ENCODE peak calls at places on chromosome 22, in nine cellular contexts. R is CD8-positive, alpha-beta memory T cell; K is aorta; C is endodermal cell; N is pancreas; O is neuronal stem cell; D is psoas muscle; Q is small intestine; T is uterus. E is an unnamed sample. For H3K27me3, the result is how much of the 10 kb centered on the place peaks cover.

GRCh38 chr22:27386186-27386585 is 415.4 kb downstream of the MN1 start:
- DNase-seq in R (no peak), K (no peak), C (no peak), N (no peak), O (no peak), D (no peak), Q (no peak), T (no peak), E (no peak)

GRCh38 chr22:30212363-30212995 is 34.1 kb downstream of the LIF start:
- DNase-seq in R (no peak), K (peak), C (no peak), N (peak), O (no peak), D (peak), Q (peak), T (peak), E (peak)

GRCh38 chr22:31272522-31273446 is 19.5 kb downstream of the PIK3IP1 start:
- DNase-seq in R (peak), K (peak), C (peak), N (no peak), O (peak), D (no peak), Q (peak), T (peak), E (no peak)

GRCh38 chr22:20243545-20244249 is 24.4 kb downstream of the RTN4R start:
- DNase-seq in R (peak), K (peak), C (peak), N (no peak), O (no peak), D (peak), Q (peak), T (peak), E (peak)

GRCh38 chr22:28132466-28132865 is 213.4 kb upstream of the PITPNB start:
- DNase-seq in R (no peak), K (no peak), C (no peak), N (no peak), O (no peak), D (no peak), Q (no peak), T (no peak), E (no peak)

GRCh38 chr22:40400173-40400572 is 29.8 kb downstream of the SGSM3 start:
- DNase-seq in R (peak), K (peak), C (no peak), N (no peak), O (no peak), D (no peak), Q (no peak), T (no peak), E (peak)

GRCh38 chr22:20777420-20778177 is 3.7 kb downstream of the SERPIND1 start:
- DNase-seq in R (no peak), K (no peak), C (no peak), N (no peak), O (no peak), D (no peak), Q (peak), T (peak), E (no peak)

GRCh38 chr22:42475122-42475521 is 42.9 kb upstream of the NFAM1 start:
- DNase-seq in R (no peak), K (no peak), C (no peak), N (no peak), O (no peak), D (no peak), Q (no peak), T (no peak), E (no peak)

GRCh38 chr22:23478175-23478574 is 101.9 kb downstream of the IGLL1 start:
- DNase-seq in R (no peak), K (no peak), C (no peak), N (no peak), O (no peak), D (no peak), Q (no peak), T (no peak), E (no peak)

GRCh38 chr22:29216873-29217666 is 11.4 kb downstream of the EMID1 start:
- DNase-seq in R (no peak), K (no peak), C (no peak), N (peak), O (no peak), D (peak), Q (no peak), T (no peak), E (no peak)

GRCh38 chr22:39503590-39503989 is 1.5 kb downstream of the MIEF1 start:
- DNase-seq in R (no peak), K (no peak), C (no peak), N (no peak), O (no peak), D (no peak), Q (no peak), T (no peak), E (peak)

GRCh38 chr22:30822216-30823014 is 127.7 kb downstream of the OSBP2 start:
- DNase-seq in R (no peak), K (no peak), C (peak), N (no peak), O (no peak), D (no peak), Q (no peak), T (no peak), E (no peak)

GRCh38 chr22:17978027-17978426 is 46.3 kb downstream of the MICAL3 start:
- DNase-seq in R (no peak), K (no peak), C (no peak), N (no peak), O (no peak), D (no peak), Q (no peak), T (no peak), E (no peak)

GRCh38 chr22:17981497-17981896 is 42.9 kb downstream of the MICAL3 start:
- DNase-seq in R (no peak), K (no peak), C (no peak), N (no peak), O (no peak), D (no peak), Q (peak), T (no peak), E (no peak)

GRCh38 chr22:17980013-17980510 is 44.3 kb downstream of the MICAL3 start:
- DNase-seq in R (no peak), K (no peak), C (no peak), N (no peak), O (no peak), D (no peak), Q (no peak), T (no peak), E (no peak)

GRCh38 chr22:17982572-17983141 is 41.7 kb downstream of the MICAL3 start:
- DNase-seq in R (no peak), K (no peak), C (no peak), N (no peak), O (no peak), D (no peak), Q (peak), T (no peak), E (no peak)

DNA sequence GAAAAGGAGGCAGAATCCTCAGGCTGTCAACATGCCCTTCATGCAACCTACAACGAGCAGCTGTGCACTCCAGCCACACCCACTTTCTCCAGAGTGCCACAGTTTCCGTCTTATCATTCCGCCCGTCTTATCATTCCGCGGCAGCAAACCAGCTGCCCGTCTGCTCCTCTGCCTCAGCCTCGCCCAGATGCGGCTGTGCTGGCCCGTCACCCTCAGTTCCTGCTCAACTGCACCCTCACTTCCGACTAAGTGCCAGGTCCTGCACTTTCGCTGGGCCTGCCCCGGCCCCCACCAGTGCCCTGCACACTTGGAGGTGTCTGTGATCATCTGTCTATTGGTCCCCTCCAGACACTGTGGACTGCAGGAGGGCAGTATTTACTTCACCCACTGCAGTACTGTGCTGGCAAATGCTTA is 43.7 kb downstream of the MICAL3 start:
- DNase-seq in R (peak), K (no peak), C (no peak), N (no peak), O (no peak), D (peak), Q (peak), T (no peak), E (peak)
- H3K4me3 ChIP-seq in R (peak), K (no peak), C (no peak), N (no peak), O (no peak), D (peak), Q (no peak), T (no peak), E (peak)

GRCh38 chr22:36580846-36581245 is 51.9 kb upstream of the EIF3D start:
- DNase-seq in R (no peak), K (peak), C (peak), N (no peak), O (no peak), D (no peak), Q (no peak), T (no peak), E (no peak)
- H3K27me3 ChIP-seq in R (under half), K (under half), C (under half), N (under half), O (under half), D (under half), Q (under half), T (under half), E (under half)

GRCh38 chr22:46738642-46738960 is 549 bp upstream of the CERK start:
- DNase-seq in R (no peak), K (no peak), C (peak), N (no peak), O (no peak), D (no peak), Q (no peak), T (peak), E (no peak)
- H3K4me3 ChIP-seq in R (peak), K (peak), C (peak), N (peak), O (peak), D (peak), Q (peak), T (peak), E (peak)

DNA sequence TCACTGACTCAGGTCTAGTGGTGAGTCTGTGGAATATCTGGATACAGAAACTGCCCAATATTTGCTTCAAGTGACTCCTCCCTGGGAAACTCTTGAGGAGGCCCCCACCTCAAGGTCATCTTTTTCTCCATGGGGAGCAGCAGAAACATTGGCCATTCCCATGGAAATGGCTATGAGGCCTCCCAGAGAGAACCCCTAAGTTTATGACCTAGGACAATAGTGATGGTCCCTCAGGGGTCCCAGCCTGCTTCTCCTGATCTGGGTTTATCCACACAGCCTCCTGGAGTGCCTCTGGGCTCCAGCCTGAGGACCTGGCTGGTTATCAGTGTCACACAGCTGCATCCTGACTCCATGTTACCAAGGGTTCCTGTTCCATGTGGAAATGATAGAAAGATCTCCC is 131.2 kb downstream of the ZNF280B start:
- DNase-seq in R (no peak), K (no peak), C (no peak), N (no peak), O (no peak), D (no peak), Q (no peak), T (no peak), E (no peak)
- H3K27me3 ChIP-seq in R (under half), K (under half), C (half or more), N (under half), O (under half), D (under half), Q (under half), T (under half), E (under half)

GRCh38 chr22:49929553-49929979 is 11.1 kb downstream of the CRELD2 start:
- DNase-seq in R (peak), K (peak), C (peak), N (peak), O (peak), D (peak), Q (no peak), T (peak), E (peak)
- H3K4me3 ChIP-seq in R (no peak), K (no peak), C (no peak), N (no peak), O (no peak), D (no peak), Q (no peak), T (no peak), E (no peak)

GRCh38 chr22:46449116-46449691 is 88.2 kb downstream of the CELSR1 start:
- DNase-seq in R (no peak), K (no peak), C (no peak), N (no peak), O (no peak), D (no peak), Q (no peak), T (no peak), E (no peak)

GRCh38 chr22:46447906-46448669 is 89.3 kb downstream of the CELSR1 start:
- DNase-seq in R (no peak), K (no peak), C (peak), N (no peak), O (no peak), D (no peak), Q (no peak), T (no peak), E (peak)

GRCh38 chr22:46451741-46452140 is 85.7 kb downstream of the CELSR1 start:
- DNase-seq in R (no peak), K (no peak), C (no peak), N (no peak), O (no peak), D (no peak), Q (no peak), T (no peak), E (no peak)

GRCh38 chr22:46450931-46451660 is 86.3 kb downstream of the CELSR1 start:
- DNase-seq in R (no peak), K (no peak), C (no peak), N (no peak), O (no peak), D (no peak), Q (no peak), T (no peak), E (no peak)

DNA sequence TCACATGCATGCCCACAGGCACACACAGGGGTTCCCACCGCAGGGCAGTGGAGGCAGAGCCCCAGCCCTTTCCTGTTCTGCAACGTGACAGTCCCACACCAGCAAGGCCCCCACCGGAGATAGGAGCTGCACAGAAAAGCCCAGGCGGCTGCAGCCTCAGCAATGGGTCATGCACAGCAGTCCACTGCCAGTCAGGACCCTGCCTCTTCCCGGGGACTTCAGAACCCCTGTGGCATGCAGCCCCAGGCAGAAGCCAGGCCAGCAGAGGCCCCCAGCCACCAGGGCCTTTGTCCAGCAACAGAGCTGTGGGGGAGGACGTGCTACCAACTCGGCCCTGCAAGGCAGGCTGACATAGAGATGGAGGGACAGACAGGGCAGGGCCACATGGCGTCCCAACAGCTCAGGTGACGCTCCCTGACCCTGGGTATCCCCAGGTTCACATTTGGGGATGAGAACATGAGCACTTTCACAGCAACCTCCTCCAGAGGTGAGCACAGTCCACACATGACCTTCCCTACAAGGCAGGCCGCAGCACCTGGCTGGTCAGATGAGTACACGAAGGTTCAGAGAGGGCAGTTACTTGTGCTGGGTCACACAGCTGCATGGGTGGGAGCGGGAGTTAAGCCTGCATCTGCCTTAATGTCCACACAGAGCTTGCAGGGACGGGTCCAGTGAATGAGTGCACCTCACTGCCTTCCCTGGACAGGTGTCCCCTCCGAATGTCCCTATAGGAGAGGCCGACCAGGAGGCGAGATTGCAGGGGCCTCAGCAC is 87.3 kb downstream of the CELSR1 start:
- DNase-seq in R (no peak), K (no peak), C (peak), N (no peak), O (no peak), D (no peak), Q (no peak), T (no peak), E (no peak)
- H3K27me3 ChIP-seq in R (under half), K (under half), C (under half), N (under half), O (under half), D (under half), Q (under half), T (under half), E (under half)

DNA sequence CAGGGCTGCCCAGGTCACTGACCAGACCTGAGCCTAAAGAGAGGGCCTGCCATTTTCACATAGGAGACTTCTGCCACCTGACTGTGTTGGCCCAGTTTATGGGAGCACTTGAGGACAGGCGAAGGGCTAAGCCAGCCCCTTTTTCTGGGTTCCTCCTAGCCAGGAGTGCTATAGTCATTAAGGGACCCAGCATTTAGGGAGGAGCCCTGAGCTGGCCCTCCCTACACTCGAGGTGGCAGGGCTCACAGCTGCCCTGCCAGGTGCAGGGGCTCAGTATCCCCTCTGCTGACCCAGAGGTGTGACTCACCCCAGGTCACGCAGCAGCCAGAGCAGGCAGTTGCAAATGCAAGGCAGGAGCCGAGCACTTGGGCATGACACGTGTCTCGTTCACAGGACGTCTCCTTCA is 86.3 kb upstream of the CRYBB3 start:
- DNase-seq in R (no peak), K (no peak), C (no peak), N (no peak), O (no peak), D (peak), Q (peak), T (no peak), E (peak)
- H3K4me3 ChIP-seq in R (no peak), K (no peak), C (no peak), N (peak), O (no peak), D (peak), Q (no peak), T (no peak), E (peak)

GRCh38 chr22:47300698-47301405 is 538.4 kb downstream of the TBC1D22A start:
- DNase-seq in R (no peak), K (peak), C (no peak), N (no peak), O (no peak), D (no peak), Q (no peak), T (no peak), E (no peak)

GRCh38 chr22:47299211-47299878 is 536.9 kb downstream of the TBC1D22A start:
- DNase-seq in R (no peak), K (peak), C (no peak), N (no peak), O (no peak), D (no peak), Q (no peak), T (no peak), E (no peak)

GRCh38 chr22:47298017-47298820 is 535.8 kb downstream of the TBC1D22A start:
- DNase-seq in R (no peak), K (peak), C (no peak), N (no peak), O (no peak), D (no peak), Q (no peak), T (no peak), E (no peak)

GRCh38 chr22:47301820-47302475 is 539.5 kb downstream of the TBC1D22A start:
- DNase-seq in R (no peak), K (no peak), C (no peak), N (no peak), O (no peak), D (no peak), Q (no peak), T (no peak), E (no peak)

GRCh38 chr22:47299879-47300697 is 537.6 kb downstream of the TBC1D22A start:
- DNase-seq in R (no peak), K (peak), C (no peak), N (no peak), O (no peak), D (no peak), Q (no peak), T (no peak), E (no peak)
- H3K27me3 ChIP-seq in R (under half), K (under half), C (under half), N (under half), O (under half), D (under half), Q (under half), T (under half), E (under half)

E was measured in lower lobe of right lung.